ENCODE peak calls at places on chromosomes 12 and 14, in seven cellular contexts. One of them, this sample, is unnamed.
A peak's percentile ranks its signal among the peaks of the same experiment; 100 is the strongest.

GRCh38 chr12:1800646-1801284 is 19.6 kb upstream of the LRTM2 start:
- DNase-seq in effector CD8-positive, alpha-beta T cell: no peak
- DNase-seq in CD4-positive, alpha-beta T cell: no peak
- DNase-seq in NCI-H1092: peak; percentile 57
- DNase-seq in NCI-H1694 treated with DMSO at 0.1 percent for 48 hours: peak; percentile 91
- DNase-seq in T follicular helper cell: no peak
- DNase-seq in SHP77: peak; percentile 1
- DNase-seq in this sample: no peak

GRCh38 chr14:53450871-53451270 is 297.7 kb upstream of the DDHD1 start:
- DNase-seq in effector CD8-positive, alpha-beta T cell: no peak
- DNase-seq in CD4-positive, alpha-beta T cell: no peak
- DNase-seq in NCI-H1092: peak; percentile 79
- DNase-seq in NCI-H1694 treated with DMSO at 0.1 percent for 48 hours: no peak
- DNase-seq in T follicular helper cell: no peak
- DNase-seq in SHP77: peak; percentile 11
- DNase-seq in this sample: no peak

GRCh38 chr14:90107789-90108188 is 46.0 kb downstream of the KCNK13 start:
- DNase-seq in effector CD8-positive, alpha-beta T cell: no peak
- DNase-seq in CD4-positive, alpha-beta T cell: no peak
- DNase-seq in NCI-H1092: no peak
- DNase-seq in NCI-H1694 treated with DMSO at 0.1 percent for 48 hours: no peak
- DNase-seq in T follicular helper cell: no peak
- DNase-seq in SHP77: no peak
- DNase-seq in this sample: no peak

GRCh38 chr12:2509137-2509536 is 285.6 kb upstream of the FKBP4 start:
- DNase-seq in effector CD8-positive, alpha-beta T cell: no peak
- DNase-seq in CD4-positive, alpha-beta T cell: no peak
- DNase-seq in NCI-H1092: no peak
- DNase-seq in NCI-H1694 treated with DMSO at 0.1 percent for 48 hours: no peak
- DNase-seq in T follicular helper cell: no peak
- DNase-seq in SHP77: no peak
- DNase-seq in this sample: no peak

GRCh38 chr14:69475194-69475818 is 9.2 kb upstream of the PLEKHD1 start:
- DNase-seq in effector CD8-positive, alpha-beta T cell: no peak
- DNase-seq in CD4-positive, alpha-beta T cell: no peak
- DNase-seq in NCI-H1092: peak; percentile 26
- DNase-seq in NCI-H1694 treated with DMSO at 0.1 percent for 48 hours: peak; percentile 84
- DNase-seq in T follicular helper cell: no peak
- DNase-seq in SHP77: peak; percentile 41
- DNase-seq in this sample: no peak

GRCh38 chr12:49763006-49763591 is 21.7 kb downstream of the TMBIM6 start:
- DNase-seq in effector CD8-positive, alpha-beta T cell: peak; percentile 75
- DNase-seq in CD4-positive, alpha-beta T cell: peak; percentile 63
- DNase-seq in NCI-H1092: no peak
- DNase-seq in NCI-H1694 treated with DMSO at 0.1 percent for 48 hours: peak; percentile 14
- DNase-seq in T follicular helper cell: peak; percentile 75
- DNase-seq in SHP77: peak; percentile 35
- DNase-seq in this sample: no peak

GRCh38 chr12:100164153-100164704 is 21.6 kb upstream of the BLTP3B start:
- DNase-seq in effector CD8-positive, alpha-beta T cell: no peak
- DNase-seq in CD4-positive, alpha-beta T cell: no peak
- DNase-seq in NCI-H1092: no peak
- DNase-seq in NCI-H1694 treated with DMSO at 0.1 percent for 48 hours: no peak
- DNase-seq in T follicular helper cell: no peak
- DNase-seq in SHP77: no peak
- DNase-seq in this sample: no peak

GRCh38 chr12:98595152-98595988 is 1.9 kb downstream of the SLC25A3 start:
- DNase-seq in effector CD8-positive, alpha-beta T cell: peak; percentile 13
- DNase-seq in CD4-positive, alpha-beta T cell: no peak
- DNase-seq in NCI-H1092: no peak
- DNase-seq in NCI-H1694 treated with DMSO at 0.1 percent for 48 hours: no peak
- DNase-seq in T follicular helper cell: no peak
- DNase-seq in SHP77: no peak
- DNase-seq in this sample: no peak

This sample was measured in NCI-H524 treated with DMSO at 0.1 percent for 48 hours.